ENCODE peak calls at places on chromosome 15, in ten cellular contexts. One of them, this sample, is unnamed.

GRCh38 chr15:51380999-51381806 is 39.7 kb downstream of the GLDN start:
- DNase-seq in neural progenitor cell: peak
- DNase-seq in suprapubic skin: no peak
- DNase-seq in pancreas: peak
- DNase-seq in H9: peak
- DNase-seq in colonic mucosa: peak
- DNase-seq in A549: peak
- DNase-seq in nephron progenitor cell: peak
- DNase-seq in lower leg skin: peak
- DNase-seq in AG10803: peak
- DNase-seq in this sample: no peak

GRCh38 chr15:95996494-95996893 is 334.0 kb upstream of the NR2F2 start:
- DNase-seq in pancreas: no peak
- DNase-seq in AG10803: no peak
- DNase-seq in nephron progenitor cell: no peak
- DNase-seq in H9: no peak
- DNase-seq in suprapubic skin: no peak
- DNase-seq in colonic mucosa: no peak
- DNase-seq in A549: no peak
- DNase-seq in lower leg skin: no peak
- DNase-seq in neural progenitor cell: no peak
- DNase-seq in this sample: no peak

GRCh38 chr15:58146734-58147133 is 8.6 kb downstream of the AQP9 start:
- DNase-seq in A549: peak
- DNase-seq in pancreas: peak
- DNase-seq in colonic mucosa: no peak
- DNase-seq in H9: no peak
- DNase-seq in nephron progenitor cell: no peak
- DNase-seq in lower leg skin: no peak
- DNase-seq in neural progenitor cell: no peak
- DNase-seq in suprapubic skin: no peak
- DNase-seq in AG10803: peak
- DNase-seq in this sample: no peak

GRCh38 chr15:45399381-45400212 is 21.3 kb upstream of the GATM start:
- DNase-seq in suprapubic skin: no peak
- DNase-seq in A549: peak
- DNase-seq in lower leg skin: no peak
- DNase-seq in AG10803: peak
- DNase-seq in nephron progenitor cell: no peak
- DNase-seq in neural progenitor cell: peak
- DNase-seq in H9: no peak
- DNase-seq in colonic mucosa: no peak
- DNase-seq in pancreas: no peak
- DNase-seq in this sample: no peak

GRCh38 chr15:36863551-36863950 is 236.8 kb downstream of the MEIS2 start:
- DNase-seq in H9: no peak
- DNase-seq in neural progenitor cell: no peak
- DNase-seq in A549: no peak
- DNase-seq in lower leg skin: no peak
- DNase-seq in AG10803: no peak
- DNase-seq in pancreas: no peak
- DNase-seq in colonic mucosa: no peak
- DNase-seq in nephron progenitor cell: no peak
- DNase-seq in suprapubic skin: no peak
- DNase-seq in this sample: no peak

GRCh38 chr15:29736745-29737023 is 85.6 kb downstream of the TJP1 start:
- DNase-seq in nephron progenitor cell: no peak
- DNase-seq in lower leg skin: no peak
- DNase-seq in H9: no peak
- DNase-seq in suprapubic skin: no peak
- DNase-seq in pancreas: peak
- DNase-seq in neural progenitor cell: no peak
- DNase-seq in A549: peak
- DNase-seq in AG10803: peak
- DNase-seq in colonic mucosa: no peak
- DNase-seq in this sample: no peak

GRCh38 chr15:92112711-92113110 is 259.2 kb downstream of the SLCO3A1 start:
- DNase-seq in H9: no peak
- DNase-seq in AG10803: no peak
- DNase-seq in pancreas: no peak
- DNase-seq in nephron progenitor cell: no peak
- DNase-seq in lower leg skin: no peak
- DNase-seq in neural progenitor cell: no peak
- DNase-seq in colonic mucosa: no peak
- DNase-seq in suprapubic skin: no peak
- DNase-seq in A549: no peak
- DNase-seq in this sample: no peak

GRCh38 chr15:31080618-31081017 is 20.9 kb downstream of the TRPM1 start:
- DNase-seq in pancreas: peak
- DNase-seq in nephron progenitor cell: peak
- DNase-seq in colonic mucosa: peak
- DNase-seq in H9: peak
- DNase-seq in lower leg skin: peak
- DNase-seq in neural progenitor cell: peak
- DNase-seq in A549: peak
- DNase-seq in suprapubic skin: no peak
- DNase-seq in AG10803: no peak
- DNase-seq in this sample: no peak

GRCh38 chr15:55282284-55282833 is 7.3 kb downstream of the RAB27A start:
- DNase-seq in AG10803: peak
- DNase-seq in A549: no peak
- DNase-seq in pancreas: peak
- DNase-seq in nephron progenitor cell: no peak
- DNase-seq in H9: no peak
- DNase-seq in colonic mucosa: no peak
- DNase-seq in lower leg skin: no peak
- DNase-seq in suprapubic skin: no peak
- DNase-seq in neural progenitor cell: no peak
- DNase-seq in this sample: no peak

GRCh38 chr15:57452090-57452754 is 75.9 kb downstream of the CGNL1 start:
- DNase-seq in A549: no peak
- DNase-seq in colonic mucosa: no peak
- DNase-seq in H9: no peak
- DNase-seq in nephron progenitor cell: no peak
- DNase-seq in neural progenitor cell: no peak
- DNase-seq in lower leg skin: no peak
- DNase-seq in pancreas: no peak
- DNase-seq in AG10803: no peak
- DNase-seq in suprapubic skin: no peak
- DNase-seq in this sample: no peak

GRCh38 chr15:95690631-95691340 is 639.7 kb upstream of the NR2F2 start:
- DNase-seq in colonic mucosa: no peak
- DNase-seq in H9: no peak
- DNase-seq in neural progenitor cell: no peak
- DNase-seq in A549: no peak
- DNase-seq in nephron progenitor cell: no peak
- DNase-seq in AG10803: no peak
- DNase-seq in lower leg skin: no peak
- DNase-seq in pancreas: no peak
- DNase-seq in suprapubic skin: no peak
- DNase-seq in this sample: no peak

GRCh38 chr15:66844041-66844746 is 142.2 kb downstream of the SMAD6 start:
- DNase-seq in A549: no peak
- DNase-seq in neural progenitor cell: no peak
- DNase-seq in AG10803: no peak
- DNase-seq in H9: no peak
- DNase-seq in suprapubic skin: no peak
- DNase-seq in pancreas: no peak
- DNase-seq in lower leg skin: no peak
- DNase-seq in colonic mucosa: no peak
- DNase-seq in nephron progenitor cell: no peak
- DNase-seq in this sample: no peak
- TF ChIP-seq CTCF in A549: no peak
- TF ChIP-seq CTCF in neural progenitor cell: no peak
- TF ChIP-seq CTCF in AG10803: no peak
- TF ChIP-seq CTCF in H9: no peak
- TF ChIP-seq CTCF in suprapubic skin: no peak
- TF ChIP-seq CTCF in pancreas: no peak
- TF ChIP-seq CTCF in lower leg skin: no peak
- TF ChIP-seq CTCF in colonic mucosa: no peak
- TF ChIP-seq CTCF in nephron progenitor cell: no peak
- TF ChIP-seq CTCF in this sample: no peak

GRCh38 chr15:65949482-65949881 is 80.2 kb downstream of the RAB11A start:
- DNase-seq in nephron progenitor cell: no peak
- DNase-seq in AG10803: no peak
- DNase-seq in suprapubic skin: no peak
- DNase-seq in A549: no peak
- DNase-seq in pancreas: no peak
- DNase-seq in lower leg skin: no peak
- DNase-seq in colonic mucosa: no peak
- DNase-seq in H9: no peak
- DNase-seq in neural progenitor cell: no peak
- DNase-seq in this sample: no peak

GRCh38 chr15:65942436-65942835 is 73.1 kb downstream of the RAB11A start:
- DNase-seq in suprapubic skin: no peak
- DNase-seq in colonic mucosa: no peak
- DNase-seq in nephron progenitor cell: no peak
- DNase-seq in A549: no peak
- DNase-seq in AG10803: no peak
- DNase-seq in neural progenitor cell: peak
- DNase-seq in H9: no peak
- DNase-seq in lower leg skin: no peak
- DNase-seq in pancreas: no peak
- DNase-seq in this sample: no peak

GRCh38 chr15:65948352-65948751 is 79.1 kb downstream of the RAB11A start:
- DNase-seq in H9: no peak
- DNase-seq in A549: no peak
- DNase-seq in AG10803: no peak
- DNase-seq in colonic mucosa: no peak
- DNase-seq in neural progenitor cell: no peak
- DNase-seq in suprapubic skin: no peak
- DNase-seq in nephron progenitor cell: no peak
- DNase-seq in pancreas: no peak
- DNase-seq in lower leg skin: no peak
- DNase-seq in this sample: no peak

GRCh38 chr15:65944404-65944803 is 75.1 kb downstream of the RAB11A start:
- DNase-seq in neural progenitor cell: no peak
- DNase-seq in lower leg skin: no peak
- DNase-seq in A549: no peak
- DNase-seq in pancreas: no peak
- DNase-seq in suprapubic skin: no peak
- DNase-seq in AG10803: no peak
- DNase-seq in colonic mucosa: no peak
- DNase-seq in H9: no peak
- DNase-seq in nephron progenitor cell: no peak
- DNase-seq in this sample: no peak

DNA sequence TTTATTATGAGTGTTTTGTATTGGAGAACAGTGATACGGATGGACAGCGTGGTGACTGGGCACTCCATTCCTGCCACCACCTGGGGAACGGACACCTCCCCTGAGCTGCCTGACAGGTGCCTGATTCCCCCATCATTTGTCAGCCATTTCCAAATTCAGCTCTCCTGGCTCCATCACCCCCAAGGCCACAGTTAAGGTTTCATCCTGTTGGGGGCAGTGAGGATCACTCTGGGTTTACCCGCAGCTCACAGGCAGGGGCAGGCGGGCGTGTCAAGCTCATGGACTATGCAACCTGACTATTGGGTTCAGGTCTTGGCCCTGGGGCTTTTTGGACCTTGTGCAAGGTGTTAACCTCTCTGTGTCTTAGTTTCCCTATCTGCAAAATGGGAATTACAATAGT is 76.3 kb downstream of the RAB11A start:
- DNase-seq in AG10803: no peak
- DNase-seq in neural progenitor cell: no peak
- DNase-seq in colonic mucosa: no peak
- DNase-seq in H9: peak
- DNase-seq in nephron progenitor cell: no peak
- DNase-seq in pancreas: no peak
- DNase-seq in suprapubic skin: no peak
- DNase-seq in lower leg skin: no peak
- DNase-seq in A549: peak
- DNase-seq in this sample: no peak
- TF ChIP-seq CTCF in AG10803: no peak
- TF ChIP-seq CTCF in neural progenitor cell: peak
- TF ChIP-seq CTCF in colonic mucosa: no peak
- TF ChIP-seq CTCF in H9: peak
- TF ChIP-seq CTCF in nephron progenitor cell: no peak
- TF ChIP-seq CTCF in pancreas: no peak
- TF ChIP-seq CTCF in suprapubic skin: no peak
- TF ChIP-seq CTCF in lower leg skin: no peak
- TF ChIP-seq CTCF in A549: no peak
- TF ChIP-seq CTCF in this sample: no peak

GRCh38 chr15:69222002-69222474 is 61.6 kb downstream of the GLCE start:
- DNase-seq in nephron progenitor cell: no peak
- DNase-seq in AG10803: no peak
- DNase-seq in A549: no peak
- DNase-seq in H9: no peak
- DNase-seq in pancreas: no peak
- DNase-seq in lower leg skin: no peak
- DNase-seq in suprapubic skin: no peak
- DNase-seq in colonic mucosa: peak
- DNase-seq in neural progenitor cell: no peak
- DNase-seq in this sample: no peak

GRCh38 chr15:69225355-69226027 is 65.1 kb downstream of the GLCE start:
- DNase-seq in A549: peak
- DNase-seq in colonic mucosa: no peak
- DNase-seq in H9: no peak
- DNase-seq in suprapubic skin: no peak
- DNase-seq in pancreas: no peak
- DNase-seq in neural progenitor cell: peak
- DNase-seq in lower leg skin: no peak
- DNase-seq in AG10803: peak
- DNase-seq in nephron progenitor cell: no peak
- DNase-seq in this sample: no peak

GRCh38 chr15:69223083-69223813 is 62.8 kb downstream of the GLCE start:
- DNase-seq in H9: no peak
- DNase-seq in neural progenitor cell: no peak
- DNase-seq in pancreas: no peak
- DNase-seq in AG10803: no peak
- DNase-seq in suprapubic skin: no peak
- DNase-seq in colonic mucosa: no peak
- DNase-seq in nephron progenitor cell: no peak
- DNase-seq in lower leg skin: no peak
- DNase-seq in A549: no peak
- DNase-seq in this sample: no peak

GRCh38 chr15:69224383-69224782 is 63.9 kb downstream of the GLCE start:
- DNase-seq in neural progenitor cell: peak
- DNase-seq in H9: no peak
- DNase-seq in nephron progenitor cell: no peak
- DNase-seq in pancreas: no peak
- DNase-seq in suprapubic skin: no peak
- DNase-seq in colonic mucosa: peak
- DNase-seq in lower leg skin: no peak
- DNase-seq in A549: no peak
- DNase-seq in AG10803: no peak
- DNase-seq in this sample: no peak

GRCh38 chr15:69226028-69226355 is 65.6 kb downstream of the GLCE start:
- DNase-seq in suprapubic skin: no peak
- DNase-seq in nephron progenitor cell: no peak
- DNase-seq in lower leg skin: no peak
- DNase-seq in H9: no peak
- DNase-seq in pancreas: no peak
- DNase-seq in neural progenitor cell: no peak
- DNase-seq in colonic mucosa: no peak
- DNase-seq in A549: no peak
- DNase-seq in AG10803: no peak
- DNase-seq in this sample: no peak
- TF ChIP-seq CTCF in suprapubic skin: no peak
- TF ChIP-seq CTCF in nephron progenitor cell: no peak
- TF ChIP-seq CTCF in lower leg skin: no peak
- TF ChIP-seq CTCF in H9: no peak
- TF ChIP-seq CTCF in pancreas: no peak
- TF ChIP-seq CTCF in neural progenitor cell: no peak
- TF ChIP-seq CTCF in colonic mucosa: no peak
- TF ChIP-seq CTCF in A549: peak
- TF ChIP-seq CTCF in AG10803: no peak
- TF ChIP-seq CTCF in this sample: peak

GRCh38 chr15:25683911-25684310 is 179.2 kb downstream of the ATP10A start:
- DNase-seq in A549: no peak
- DNase-seq in H9: no peak
- DNase-seq in AG10803: no peak
- DNase-seq in suprapubic skin: no peak
- DNase-seq in lower leg skin: no peak
- DNase-seq in nephron progenitor cell: no peak
- DNase-seq in neural progenitor cell: no peak
- DNase-seq in pancreas: no peak
- DNase-seq in colonic mucosa: no peak
- DNase-seq in this sample: no peak
- TF ChIP-seq CTCF in A549: no peak
- TF ChIP-seq CTCF in H9: peak
- TF ChIP-seq CTCF in AG10803: no peak
- TF ChIP-seq CTCF in suprapubic skin: no peak
- TF ChIP-seq CTCF in lower leg skin: no peak
- TF ChIP-seq CTCF in nephron progenitor cell: no peak
- TF ChIP-seq CTCF in neural progenitor cell: peak
- TF ChIP-seq CTCF in pancreas: no peak
- TF ChIP-seq CTCF in colonic mucosa: no peak
- TF ChIP-seq CTCF in this sample: peak